ENCODE peak calls at places on chromosomes 6 and 20, in ten cellular contexts. One of them, this sample, is unnamed.

GRCh38 chr20:23497458-23498026 is 6.6 kb downstream of the CST8 start:
- DNase-seq in ELR: no peak
- DNase-seq in bronchial epithelial cell: no peak
- DNase-seq in activated CD4-positive, alpha-beta T cell treated with anti-CD3 and anti-CD28 coated beads for 24 hours: no peak
- DNase-seq in astrocyte of the spinal cord: no peak
- DNase-seq in NCI-H226: no peak
- DNase-seq in H54: no peak
- DNase-seq in AG09309: no peak
- DNase-seq in epithelial cell of proximal tubule: no peak
- DNase-seq in OCI-M1: no peak
- DNase-seq in this sample: no peak

GRCh38 chr6:32967151-32968091 is 973 bp upstream of the BRD2 start:
- DNase-seq in ELR: peak; percentile 72
- DNase-seq in bronchial epithelial cell: peak; percentile 59
- DNase-seq in activated CD4-positive, alpha-beta T cell treated with anti-CD3 and anti-CD28 coated beads for 24 hours: no peak
- DNase-seq in astrocyte of the spinal cord: peak; percentile 49
- DNase-seq in NCI-H226: peak; percentile 66
- DNase-seq in H54: no peak
- DNase-seq in AG09309: no peak
- DNase-seq in epithelial cell of proximal tubule: no peak
- DNase-seq in OCI-M1: peak; percentile 97
- DNase-seq in this sample: peak; percentile 30

GRCh38 chr20:60352017-60352416 is 393.8 kb downstream of the CDH26 start:
- DNase-seq in ELR: no peak
- DNase-seq in bronchial epithelial cell: peak; percentile 18
- DNase-seq in activated CD4-positive, alpha-beta T cell treated with anti-CD3 and anti-CD28 coated beads for 24 hours: no peak
- DNase-seq in astrocyte of the spinal cord: no peak
- DNase-seq in NCI-H226: no peak
- DNase-seq in H54: no peak
- DNase-seq in AG09309: no peak
- DNase-seq in epithelial cell of proximal tubule: no peak
- DNase-seq in OCI-M1: no peak
- DNase-seq in this sample: no peak

GRCh38 chr20:1215386-1216170 is 10.3 kb upstream of the RAD21L1 start:
- DNase-seq in ELR: peak; percentile 13
- DNase-seq in bronchial epithelial cell: no peak
- DNase-seq in activated CD4-positive, alpha-beta T cell treated with anti-CD3 and anti-CD28 coated beads for 24 hours: no peak
- DNase-seq in astrocyte of the spinal cord: no peak
- DNase-seq in NCI-H226: no peak
- DNase-seq in H54: no peak
- DNase-seq in AG09309: no peak
- DNase-seq in epithelial cell of proximal tubule: no peak
- DNase-seq in OCI-M1: peak; percentile 70
- DNase-seq in this sample: no peak

GRCh38 chr20:22775671-22776139 is 191.3 kb upstream of the FOXA2 start:
- DNase-seq in ELR: peak; percentile 70
- DNase-seq in bronchial epithelial cell: peak; percentile 94
- DNase-seq in activated CD4-positive, alpha-beta T cell treated with anti-CD3 and anti-CD28 coated beads for 24 hours: no peak
- DNase-seq in astrocyte of the spinal cord: peak; percentile 23
- DNase-seq in NCI-H226: peak; percentile 99
- DNase-seq in H54: no peak
- DNase-seq in AG09309: no peak
- DNase-seq in epithelial cell of proximal tubule: peak; percentile 89
- DNase-seq in OCI-M1: no peak
- DNase-seq in this sample: peak; percentile 56

GRCh38 chr20:53164072-53164471 is 191.9 kb downstream of the TSHZ2 start:
- DNase-seq in ELR: no peak
- DNase-seq in bronchial epithelial cell: no peak
- DNase-seq in activated CD4-positive, alpha-beta T cell treated with anti-CD3 and anti-CD28 coated beads for 24 hours: no peak
- DNase-seq in astrocyte of the spinal cord: no peak
- DNase-seq in NCI-H226: no peak
- DNase-seq in H54: no peak
- DNase-seq in AG09309: no peak
- DNase-seq in epithelial cell of proximal tubule: no peak
- DNase-seq in OCI-M1: no peak
- DNase-seq in this sample: no peak

GRCh38 chr6:138526822-138527235 is 27.5 kb upstream of the NHSL1 start:
- DNase-seq in ELR: no peak
- DNase-seq in bronchial epithelial cell: no peak
- DNase-seq in activated CD4-positive, alpha-beta T cell treated with anti-CD3 and anti-CD28 coated beads for 24 hours: no peak
- DNase-seq in astrocyte of the spinal cord: peak; percentile 22
- DNase-seq in NCI-H226: no peak
- DNase-seq in H54: no peak
- DNase-seq in AG09309: no peak
- DNase-seq in epithelial cell of proximal tubule: no peak
- DNase-seq in OCI-M1: no peak
- DNase-seq in this sample: no peak

GRCh38 chr6:109669811-109670210 is 21.2 kb downstream of the AK9 start:
- DNase-seq in ELR: no peak
- DNase-seq in bronchial epithelial cell: no peak
- DNase-seq in activated CD4-positive, alpha-beta T cell treated with anti-CD3 and anti-CD28 coated beads for 24 hours: no peak
- DNase-seq in astrocyte of the spinal cord: no peak
- DNase-seq in NCI-H226: no peak
- DNase-seq in H54: no peak
- DNase-seq in AG09309: no peak
- DNase-seq in epithelial cell of proximal tubule: no peak
- DNase-seq in OCI-M1: no peak
- DNase-seq in this sample: no peak

GRCh38 chr6:111586554-111586953 is 19.1 kb downstream of the TRAF3IP2 start:
- DNase-seq in ELR: no peak
- DNase-seq in bronchial epithelial cell: no peak
- DNase-seq in activated CD4-positive, alpha-beta T cell treated with anti-CD3 and anti-CD28 coated beads for 24 hours: no peak
- DNase-seq in astrocyte of the spinal cord: no peak
- DNase-seq in NCI-H226: no peak
- DNase-seq in H54: no peak
- DNase-seq in AG09309: no peak
- DNase-seq in epithelial cell of proximal tubule: no peak
- DNase-seq in OCI-M1: no peak
- DNase-seq in this sample: no peak

GRCh38 chr6:150058231-150058792 is 10.6 kb downstream of the ULBP3 start:
- DNase-seq in ELR: no peak
- DNase-seq in bronchial epithelial cell: no peak
- DNase-seq in activated CD4-positive, alpha-beta T cell treated with anti-CD3 and anti-CD28 coated beads for 24 hours: no peak
- DNase-seq in astrocyte of the spinal cord: no peak
- DNase-seq in NCI-H226: no peak
- DNase-seq in H54: no peak
- DNase-seq in AG09309: no peak
- DNase-seq in epithelial cell of proximal tubule: no peak
- DNase-seq in OCI-M1: no peak
- DNase-seq in this sample: no peak

GRCh38 chr6:124400600-124400999 is 561.6 kb upstream of the RNF217 start:
- DNase-seq in ELR: no peak
- DNase-seq in bronchial epithelial cell: no peak
- DNase-seq in activated CD4-positive, alpha-beta T cell treated with anti-CD3 and anti-CD28 coated beads for 24 hours: no peak
- DNase-seq in astrocyte of the spinal cord: no peak
- DNase-seq in NCI-H226: no peak
- DNase-seq in H54: no peak
- DNase-seq in AG09309: no peak
- DNase-seq in epithelial cell of proximal tubule: no peak
- DNase-seq in OCI-M1: peak; percentile 36
- DNase-seq in this sample: no peak

GRCh38 chr20:63829598-63829942 is 1.5 kb downstream of the ZBTB46 start:
- DNase-seq in ELR: no peak
- DNase-seq in bronchial epithelial cell: no peak
- DNase-seq in activated CD4-positive, alpha-beta T cell treated with anti-CD3 and anti-CD28 coated beads for 24 hours: no peak
- DNase-seq in astrocyte of the spinal cord: no peak
- DNase-seq in NCI-H226: no peak
- DNase-seq in H54: peak; percentile 52
- DNase-seq in AG09309: no peak
- DNase-seq in epithelial cell of proximal tubule: no peak
- DNase-seq in OCI-M1: no peak
- DNase-seq in this sample: no peak

GRCh38 chr20:25237610-25238318 is 10.1 kb upstream of the PYGB start:
- DNase-seq in ELR: peak; percentile 100
- DNase-seq in bronchial epithelial cell: peak; percentile 100
- DNase-seq in activated CD4-positive, alpha-beta T cell treated with anti-CD3 and anti-CD28 coated beads for 24 hours: peak; percentile 49
- DNase-seq in astrocyte of the spinal cord: peak; percentile 99
- DNase-seq in NCI-H226: peak; percentile 98
- DNase-seq in H54: peak; percentile 92
- DNase-seq in AG09309: peak; percentile 99
- DNase-seq in epithelial cell of proximal tubule: peak; percentile 91
- DNase-seq in OCI-M1: peak; percentile 95
- DNase-seq in this sample: peak; percentile 93

GRCh38 chr6:35419431-35419830 is 32.7 kb upstream of the FANCE start:
- DNase-seq in ELR: peak; percentile 70
- DNase-seq in bronchial epithelial cell: no peak
- DNase-seq in activated CD4-positive, alpha-beta T cell treated with anti-CD3 and anti-CD28 coated beads for 24 hours: no peak
- DNase-seq in astrocyte of the spinal cord: peak; percentile 71
- DNase-seq in NCI-H226: no peak
- DNase-seq in H54: no peak
- DNase-seq in AG09309: no peak
- DNase-seq in epithelial cell of proximal tubule: no peak
- DNase-seq in OCI-M1: peak; percentile 17
- DNase-seq in this sample: peak; percentile 60

GRCh38 chr20:62500237-62500864 is 24.6 kb upstream of the GATA5 start:
- DNase-seq in ELR: peak; percentile 73
- DNase-seq in bronchial epithelial cell: peak; percentile 12
- DNase-seq in activated CD4-positive, alpha-beta T cell treated with anti-CD3 and anti-CD28 coated beads for 24 hours: peak; percentile 81
- DNase-seq in astrocyte of the spinal cord: peak; percentile 18
- DNase-seq in NCI-H226: peak; percentile 34
- DNase-seq in H54: peak; percentile 88
- DNase-seq in AG09309: no peak
- DNase-seq in epithelial cell of proximal tubule: no peak
- DNase-seq in OCI-M1: peak; percentile 80
- DNase-seq in this sample: peak; percentile 98

GRCh38 chr6:38522322-38522721 is 117.4 kb downstream of the BTBD9 start:
- DNase-seq in ELR: no peak
- DNase-seq in bronchial epithelial cell: no peak
- DNase-seq in activated CD4-positive, alpha-beta T cell treated with anti-CD3 and anti-CD28 coated beads for 24 hours: no peak
- DNase-seq in astrocyte of the spinal cord: peak; percentile 70
- DNase-seq in NCI-H226: no peak
- DNase-seq in H54: no peak
- DNase-seq in AG09309: no peak
- DNase-seq in epithelial cell of proximal tubule: no peak
- DNase-seq in OCI-M1: no peak
- DNase-seq in this sample: no peak

GRCh38 chr20:30811896-30812671 is 445.4 kb upstream of the DEFB115 start:
- DNase-seq in ELR: peak; percentile 34
- DNase-seq in bronchial epithelial cell: peak; percentile 19
- DNase-seq in activated CD4-positive, alpha-beta T cell treated with anti-CD3 and anti-CD28 coated beads for 24 hours: no peak
- DNase-seq in astrocyte of the spinal cord: peak; percentile 59
- DNase-seq in NCI-H226: no peak
- DNase-seq in H54: peak; percentile 35
- DNase-seq in AG09309: no peak
- DNase-seq in epithelial cell of proximal tubule: no peak
- DNase-seq in OCI-M1: no peak
- DNase-seq in this sample: no peak

This sample was measured in HTR-8/SVneo.